ENCODE peak calls at places on chromosomes 2 and 18, in seven cellular contexts. One of them, this sample, is unnamed.

GRCh38 chr2:238242731-238243495 is 3.1 kb upstream of the HES6 start:
- DNase-seq in endothelial cell: no peak
- DNase-seq in KBM-7: no peak
- DNase-seq in stimulated activated CD8-positive, alpha-beta memory T cell treated with anti-CD3 and anti-CD28 coated beads, Interleukin-7, amount 100 ng/mL, for 4 hours: no peak
- DNase-seq in activated CD4-positive, alpha-beta T cell treated with anti-CD3 and anti-CD28 coated beads, Interleukin-2, amount 50 U/mL, for 48 hours: no peak
- DNase-seq in hypothalamus: no peak
- DNase-seq in RPMI7951: peak
- DNase-seq in this sample: no peak

GRCh38 chr2:223203971-223204370 is 152.0 kb downstream of the KCNE4 start:
- DNase-seq in hypothalamus: no peak
- DNase-seq in RPMI7951: peak
- DNase-seq in endothelial cell: no peak
- DNase-seq in KBM-7: no peak
- DNase-seq in activated CD4-positive, alpha-beta T cell treated with anti-CD3 and anti-CD28 coated beads, Interleukin-2, amount 50 U/mL, for 48 hours: no peak
- DNase-seq in stimulated activated CD8-positive, alpha-beta memory T cell treated with anti-CD3 and anti-CD28 coated beads, Interleukin-7, amount 100 ng/mL, for 4 hours: no peak
- DNase-seq in this sample: peak

GRCh38 chr18:6058941-6059340 is 163.6 kb upstream of the TMEM200C start:
- DNase-seq in endothelial cell: no peak
- DNase-seq in RPMI7951: peak
- DNase-seq in stimulated activated CD8-positive, alpha-beta memory T cell treated with anti-CD3 and anti-CD28 coated beads, Interleukin-7, amount 100 ng/mL, for 4 hours: no peak
- DNase-seq in KBM-7: no peak
- DNase-seq in activated CD4-positive, alpha-beta T cell treated with anti-CD3 and anti-CD28 coated beads, Interleukin-2, amount 50 U/mL, for 48 hours: no peak
- DNase-seq in hypothalamus: no peak
- DNase-seq in this sample: no peak

GRCh38 chr2:32735370-32735769 is 107.5 kb downstream of the TTC27 start:
- DNase-seq in KBM-7: no peak
- DNase-seq in RPMI7951: no peak
- DNase-seq in endothelial cell: no peak
- DNase-seq in stimulated activated CD8-positive, alpha-beta memory T cell treated with anti-CD3 and anti-CD28 coated beads, Interleukin-7, amount 100 ng/mL, for 4 hours: no peak
- DNase-seq in activated CD4-positive, alpha-beta T cell treated with anti-CD3 and anti-CD28 coated beads, Interleukin-2, amount 50 U/mL, for 48 hours: no peak
- DNase-seq in hypothalamus: no peak
- DNase-seq in this sample: no peak

GRCh38 chr2:75787532-75788132 is 76.9 kb upstream of the GCFC2 start:
- DNase-seq in KBM-7: peak
- DNase-seq in RPMI7951: peak
- DNase-seq in endothelial cell: no peak
- DNase-seq in stimulated activated CD8-positive, alpha-beta memory T cell treated with anti-CD3 and anti-CD28 coated beads, Interleukin-7, amount 100 ng/mL, for 4 hours: no peak
- DNase-seq in hypothalamus: no peak
- DNase-seq in activated CD4-positive, alpha-beta T cell treated with anti-CD3 and anti-CD28 coated beads, Interleukin-2, amount 50 U/mL, for 48 hours: no peak
- DNase-seq in this sample: peak

GRCh38 chr2:134122610-134123009 is 131.3 kb upstream of the MGAT5 start:
- DNase-seq in hypothalamus: no peak
- DNase-seq in RPMI7951: no peak
- DNase-seq in KBM-7: no peak
- DNase-seq in activated CD4-positive, alpha-beta T cell treated with anti-CD3 and anti-CD28 coated beads, Interleukin-2, amount 50 U/mL, for 48 hours: no peak
- DNase-seq in stimulated activated CD8-positive, alpha-beta memory T cell treated with anti-CD3 and anti-CD28 coated beads, Interleukin-7, amount 100 ng/mL, for 4 hours: no peak
- DNase-seq in endothelial cell: no peak
- DNase-seq in this sample: no peak

GRCh38 chr2:157877761-157878400 is 1.8 kb upstream of the ACVR1 start:
- DNase-seq in hypothalamus: no peak
- DNase-seq in endothelial cell: no peak
- DNase-seq in KBM-7: no peak
- DNase-seq in activated CD4-positive, alpha-beta T cell treated with anti-CD3 and anti-CD28 coated beads, Interleukin-2, amount 50 U/mL, for 48 hours: no peak
- DNase-seq in stimulated activated CD8-positive, alpha-beta memory T cell treated with anti-CD3 and anti-CD28 coated beads, Interleukin-7, amount 100 ng/mL, for 4 hours: no peak
- DNase-seq in RPMI7951: no peak
- DNase-seq in this sample: no peak

GRCh38 chr2:10478916-10479315 is 30.8 kb upstream of the ODC1 start:
- DNase-seq in RPMI7951: no peak
- DNase-seq in KBM-7: no peak
- DNase-seq in activated CD4-positive, alpha-beta T cell treated with anti-CD3 and anti-CD28 coated beads, Interleukin-2, amount 50 U/mL, for 48 hours: no peak
- DNase-seq in stimulated activated CD8-positive, alpha-beta memory T cell treated with anti-CD3 and anti-CD28 coated beads, Interleukin-7, amount 100 ng/mL, for 4 hours: no peak
- DNase-seq in hypothalamus: no peak
- DNase-seq in endothelial cell: no peak
- DNase-seq in this sample: no peak

GRCh38 chr2:48145845-48146452 is 239.7 kb upstream of the FBXO11 start:
- DNase-seq in hypothalamus: no peak
- DNase-seq in stimulated activated CD8-positive, alpha-beta memory T cell treated with anti-CD3 and anti-CD28 coated beads, Interleukin-7, amount 100 ng/mL, for 4 hours: no peak
- DNase-seq in RPMI7951: peak
- DNase-seq in activated CD4-positive, alpha-beta T cell treated with anti-CD3 and anti-CD28 coated beads, Interleukin-2, amount 50 U/mL, for 48 hours: no peak
- DNase-seq in KBM-7: peak
- DNase-seq in endothelial cell: no peak
- DNase-seq in this sample: peak

GRCh38 chr2:58734365-58734764 is 493.2 kb upstream of the FANCL start:
- DNase-seq in stimulated activated CD8-positive, alpha-beta memory T cell treated with anti-CD3 and anti-CD28 coated beads, Interleukin-7, amount 100 ng/mL, for 4 hours: no peak
- DNase-seq in endothelial cell: no peak
- DNase-seq in activated CD4-positive, alpha-beta T cell treated with anti-CD3 and anti-CD28 coated beads, Interleukin-2, amount 50 U/mL, for 48 hours: no peak
- DNase-seq in hypothalamus: no peak
- DNase-seq in KBM-7: no peak
- DNase-seq in RPMI7951: no peak
- DNase-seq in this sample: peak

GRCh38 chr2:61233581-61233980 is 71.6 kb downstream of the C2orf74 start:
- DNase-seq in activated CD4-positive, alpha-beta T cell treated with anti-CD3 and anti-CD28 coated beads, Interleukin-2, amount 50 U/mL, for 48 hours: peak
- DNase-seq in RPMI7951: no peak
- DNase-seq in endothelial cell: no peak
- DNase-seq in hypothalamus: no peak
- DNase-seq in stimulated activated CD8-positive, alpha-beta memory T cell treated with anti-CD3 and anti-CD28 coated beads, Interleukin-7, amount 100 ng/mL, for 4 hours: no peak
- DNase-seq in KBM-7: no peak
- DNase-seq in this sample: no peak

GRCh38 chr2:121356058-121356640 is 71.1 kb upstream of the TFCP2L1 start:
- DNase-seq in KBM-7: peak
- DNase-seq in activated CD4-positive, alpha-beta T cell treated with anti-CD3 and anti-CD28 coated beads, Interleukin-2, amount 50 U/mL, for 48 hours: peak
- DNase-seq in stimulated activated CD8-positive, alpha-beta memory T cell treated with anti-CD3 and anti-CD28 coated beads, Interleukin-7, amount 100 ng/mL, for 4 hours: no peak
- DNase-seq in hypothalamus: no peak
- DNase-seq in endothelial cell: peak
- DNase-seq in RPMI7951: peak
- DNase-seq in this sample: peak

GRCh38 chr2:2769481-2770431 is 438.7 kb upstream of the MYT1L start:
- DNase-seq in KBM-7: no peak
- DNase-seq in activated CD4-positive, alpha-beta T cell treated with anti-CD3 and anti-CD28 coated beads, Interleukin-2, amount 50 U/mL, for 48 hours: no peak
- DNase-seq in hypothalamus: peak
- DNase-seq in stimulated activated CD8-positive, alpha-beta memory T cell treated with anti-CD3 and anti-CD28 coated beads, Interleukin-7, amount 100 ng/mL, for 4 hours: no peak
- DNase-seq in endothelial cell: no peak
- DNase-seq in RPMI7951: peak
- DNase-seq in this sample: no peak

GRCh38 chr2:127324635-127325034 is 30.7 kb upstream of the ERCC3 start:
- DNase-seq in endothelial cell: no peak
- DNase-seq in RPMI7951: peak
- DNase-seq in hypothalamus: no peak
- DNase-seq in KBM-7: peak
- DNase-seq in activated CD4-positive, alpha-beta T cell treated with anti-CD3 and anti-CD28 coated beads, Interleukin-2, amount 50 U/mL, for 48 hours: no peak
- DNase-seq in stimulated activated CD8-positive, alpha-beta memory T cell treated with anti-CD3 and anti-CD28 coated beads, Interleukin-7, amount 100 ng/mL, for 4 hours: no peak
- DNase-seq in this sample: peak

GRCh38 chr2:241355983-241356870 is at the start of gene FARP2:
- DNase-seq in activated CD4-positive, alpha-beta T cell treated with anti-CD3 and anti-CD28 coated beads, Interleukin-2, amount 50 U/mL, for 48 hours: peak
- DNase-seq in endothelial cell: peak
- DNase-seq in RPMI7951: peak
- DNase-seq in hypothalamus: peak
- DNase-seq in stimulated activated CD8-positive, alpha-beta memory T cell treated with anti-CD3 and anti-CD28 coated beads, Interleukin-7, amount 100 ng/mL, for 4 hours: peak
- DNase-seq in KBM-7: peak
- DNase-seq in this sample: peak